ENCODE peak calls at places on chromosomes 5 and 9, in four cellular contexts. V, O, Y and U are unnamed samples.
A peak's percentile ranks its signal among the peaks of the same experiment; 100 is the strongest.

GRCh38 chr9:137482094-137482781 is 23.1 kb upstream of the NSMF start:
- DNase-seq in V (peak; percentile 85), O (peak; percentile 35), Y (peak; percentile 24), U (no peak)

GRCh38 chr5:997001-997474 is 11.6 kb upstream of the NKD2 start:
- DNase-seq in V (peak; percentile 44), O (peak; percentile 33), Y (peak; percentile 29), U (no peak)

GRCh38 chr5:54838843-54839242 is 146.6 kb downstream of the ESM1 start:
- DNase-seq in V (no peak), O (no peak), Y (no peak), U (no peak)

GRCh38 chr9:132249123-132249522 is 87.3 kb downstream of the NTNG2 start:
- DNase-seq in V (no peak), O (no peak), Y (no peak), U (peak; percentile 79)

GRCh38 chr9:120099064-120099463 is 480.9 kb downstream of the CDK5RAP2 start:
- DNase-seq in V (no peak), O (no peak), Y (no peak), U (no peak)

GRCh38 chr9:127280880-127281660 is 16.5 kb downstream of the GARNL3 start:
- DNase-seq in V (no peak), O (no peak), Y (no peak), U (no peak)

GRCh38 chr5:39446231-39446630 is 21.5 kb upstream of the DAB2 start:
- DNase-seq in V (no peak), O (no peak), Y (no peak), U (no peak)

GRCh38 chr9:109910616-109911568 is 130.9 kb downstream of the PALM2AKAP2 start:
- DNase-seq in V (no peak), O (no peak), Y (no peak), U (no peak)

GRCh38 chr9:126694206-126695081 is 80.7 kb downstream of the LMX1B start:
- DNase-seq in V (peak; percentile 34), O (no peak), Y (no peak), U (no peak)

GRCh38 chr5:35306716-35307365 is 76.6 kb upstream of the PRLR start:
- DNase-seq in V (no peak), O (no peak), Y (no peak), U (no peak)

GRCh38 chr5:114924784-114925183 is 244.9 kb downstream of the TRIM36 start:
- DNase-seq in V (no peak), O (no peak), Y (no peak), U (no peak)

GRCh38 chr5:816176-816575 is 31.6 kb upstream of the ZDHHC11B start:
- DNase-seq in V (no peak), O (no peak), Y (no peak), U (no peak)

GRCh38 chr5:147051193-147051592 is 172.6 kb upstream of the PPP2R2B start:
- DNase-seq in V (no peak), O (no peak), Y (no peak), U (no peak)

GRCh38 chr5:159935946-159936345 is 19.7 kb downstream of the ADRA1B start:
- DNase-seq in V (no peak), O (no peak), Y (no peak), U (no peak)

GRCh38 chr9:1222511-1222910 is 172.4 kb downstream of the DMRT2 start:
- DNase-seq in V (no peak), O (no peak), Y (no peak), U (no peak)

GRCh38 chr5:29262683-29263082 is 1930.8 kb upstream of the CDH6 start:
- DNase-seq in V (no peak), O (no peak), Y (no peak), U (no peak)

GRCh38 chr9:20376042-20376441 is 246.3 kb downstream of the MLLT3 start:
- DNase-seq in V (no peak), O (no peak), Y (no peak), U (no peak)

GRCh38 chr9:107274096-107274495 is 9.0 kb upstream of the RAD23B start:
- DNase-seq in V (no peak), O (no peak), Y (no peak), U (no peak)

GRCh38 chr5:128241071-128241695 is 157.6 kb downstream of the SLC12A2 start:
- DNase-seq in V (no peak), O (no peak), Y (no peak), U (no peak)

GRCh38 chr5:8726383-8727036 is 819.4 kb downstream of the SEMA5A start:
- DNase-seq in V (no peak), O (no peak), Y (no peak), U (no peak)

GRCh38 chr5:43802119-43802518 is 199.1 kb downstream of the NNT start:
- DNase-seq in V (no peak), O (no peak), Y (no peak), U (no peak)

GRCh38 chr5:133049726-133050048 is 2.1 kb upstream of the HSPA4 start:
- DNase-seq in V (no peak), O (no peak), Y (no peak), U (no peak)

GRCh38 chr5:42672925-42673324 is 83.7 kb upstream of the CCDC152 start:
- DNase-seq in V (no peak), O (no peak), Y (no peak), U (no peak)

GRCh38 chr5:57575839-57576238 is 93.2 kb upstream of the ACTBL2 start:
- DNase-seq in V (no peak), O (no peak), Y (no peak), U (no peak)

GRCh38 chr5:103910002-103910401 is 347.4 kb upstream of the NUDT12 start:
- DNase-seq in V (no peak), O (no peak), Y (no peak), U (no peak)

GRCh38 chr9:110142868-110143866 is 64.8 kb downstream of the C9orf152 start:
- DNase-seq in V (no peak), O (no peak), Y (no peak), U (no peak)

GRCh38 chr5:88245893-88246244 is 22.8 kb downstream of the TMEM161B start:
- DNase-seq in V (no peak), O (no peak), Y (no peak), U (no peak)

GRCh38 chr9:131784882-131785281 is 45.0 kb upstream of the RAPGEF1 start:
- DNase-seq in V (no peak), O (no peak), Y (no peak), U (no peak)

GRCh38 chr9:82553654-82554366 is 509.1 kb downstream of the RASEF start:
- DNase-seq in V (no peak), O (no peak), Y (no peak), U (no peak)

GRCh38 chr5:140869555-140869886 is 764 bp downstream of the PCDHA11 start:
- DNase-seq in V (no peak), O (no peak), Y (no peak), U (no peak)

GRCh38 chr5:140870221-140871201 is 1.8 kb downstream of the PCDHA11 start:
- DNase-seq in V (no peak), O (no peak), Y (no peak), U (no peak)

GRCh38 chr5:140877262-140877581 is 2.1 kb downstream of the PCDHA12 start:
- DNase-seq in V (no peak), O (no peak), Y (no peak), U (no peak)

GRCh38 chr5:140875085-140876065 is at the start of gene PCDHA12:
- DNase-seq in V (no peak), O (no peak), Y (no peak), U (no peak)
- H3K4me3 ChIP-seq in V (no peak within 1 kb of the TSS), O (no peak within 1 kb of the TSS), Y (no peak within 1 kb of the TSS), U (no peak within 1 kb of the TSS)

GRCh38 chr9:35783418-35783817 is 8.0 kb upstream of the NPR2 start:
- DNase-seq in V (no peak), O (no peak), Y (no peak), U (no peak)
- H3K27ac ChIP-seq in V (no peak overlapping the region), O (no peak overlapping the region), Y (no peak overlapping the region), U (no peak overlapping the region)

GRCh38 chr5:141508808-141509611 is 20.1 kb downstream of the PCDHGC5 start:
- DNase-seq in V (peak; percentile 89), O (peak; percentile 58), Y (peak; percentile 60), U (peak; percentile 56)

GRCh38 chr5:141507387-141508091 is 18.7 kb downstream of the PCDHGC5 start:
- DNase-seq in V (peak; percentile 68), O (peak; percentile 65), Y (peak; percentile 65), U (no peak)

GRCh38 chr5:141506381-141507155 is 17.7 kb downstream of the PCDHGC5 start:
- DNase-seq in V (no peak), O (no peak), Y (no peak), U (no peak)

GRCh38 chr5:141510160-141510559 is 21.3 kb downstream of the PCDHGC5 start:
- DNase-seq in V (no peak), O (no peak), Y (no peak), U (no peak)

GRCh38 chr5:141508440-141508807 is 19.5 kb downstream of the PCDHGC5 start:
- DNase-seq in V (peak; percentile 57), O (no peak), Y (no peak), U (no peak)
- H3K4me3 ChIP-seq in V (no peak overlapping the region), O (no peak overlapping the region), Y (peak overlapping the region; percentile 4), U (no peak overlapping the region)

DNA sequence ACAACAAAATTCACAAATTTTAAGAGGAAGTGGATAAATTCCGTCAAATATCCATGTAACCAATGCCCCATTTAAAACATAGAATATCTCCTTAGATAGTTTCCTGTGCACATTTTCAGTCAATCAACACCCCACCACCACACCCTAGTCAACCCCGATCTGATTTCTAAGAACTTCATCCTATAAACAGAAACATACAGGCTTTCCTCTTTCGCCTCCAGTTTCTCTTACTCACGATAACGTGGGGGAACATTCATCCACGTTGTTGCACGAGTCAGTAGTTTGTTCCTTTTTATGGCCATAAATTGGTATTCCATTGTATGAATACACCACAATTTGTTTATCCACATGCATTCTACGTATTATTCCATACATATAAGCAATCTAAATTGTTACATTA is 35.6 kb upstream of the TRIO start:
- DNase-seq in V (no peak), O (no peak), Y (no peak), U (no peak)
- H3K27ac ChIP-seq in V (no peak overlapping the region), O (no peak overlapping the region), Y (no peak overlapping the region), U (no peak overlapping the region)

GRCh38 chr5:123099514-123100151 is 10.6 kb downstream of the PRDM6 start:
- DNase-seq in V (no peak), O (no peak), Y (peak; percentile 17), U (no peak)
- H3K4me3 ChIP-seq in V (peak overlapping the region; percentile 76), O (no peak overlapping the region), Y (peak overlapping the region; percentile 16), U (no peak overlapping the region)